ENCODE peak calls at places on chromosome 6, in four cellular contexts. S, K, E and J are unnamed samples.
A peak's percentile ranks its signal among the peaks of the same experiment; 100 is the strongest.

GRCh38 chr6:136059308-136059707 is 190.8 kb downstream of the MTFR2 start:
- DNase-seq in K (no peak), E (no peak), S (no peak), J (no peak)

GRCh38 chr6:77857421-77857820 is 204.6 kb downstream of the MEI4 start:
- DNase-seq in S (no peak), K (no peak), E (no peak), J (no peak)

GRCh38 chr6:47072667-47073066 is 30.5 kb upstream of the ADGRF1 start:
- DNase-seq in S (no peak), E (no peak), K (no peak), J (no peak)

GRCh38 chr6:16683524-16684194 is 77.6 kb downstream of the ATXN1 start:
- DNase-seq in K (no peak), E (peak; percentile 79), S (no peak), J (peak; percentile 65)

GRCh38 chr6:28218312-28219248 is 6.5 kb upstream of the ZSCAN9 start:
- DNase-seq in S (peak; percentile 93), E (peak; percentile 70), K (peak; percentile 95), J (no peak)

GRCh38 chr6:143018955-143019354 is 41.7 kb upstream of the AIG1 start:
- DNase-seq in S (no peak), K (peak; percentile 30), E (no peak), J (no peak)

GRCh38 chr6:122719176-122719575 is 60.3 kb upstream of the FABP7 start:
- DNase-seq in K (no peak), S (no peak), E (no peak), J (no peak)

GRCh38 chr6:88813045-88813444 is 150.4 kb downstream of the RNGTT start:
- DNase-seq in E (no peak), S (no peak), K (no peak), J (no peak)

GRCh38 chr6:45915776-45916348 is 99.8 kb downstream of the CLIC5 start:
- DNase-seq in S (no peak), K (no peak), E (no peak), J (no peak)

GRCh38 chr6:158911746-158912158 is 88.2 kb downstream of the RSPH3 start:
- DNase-seq in K (no peak), E (no peak), S (no peak), J (no peak)

GRCh38 chr6:126002755-126003390 is 16.5 kb downstream of the TRMT11 start:
- DNase-seq in E (no peak), S (no peak), K (no peak), J (no peak)

GRCh38 chr6:29887330-29887818 is 55.0 kb upstream of the HLA-A start:
- DNase-seq in E (no peak), K (no peak), S (no peak), J (peak; percentile 8)

GRCh38 chr6:110476046-110476849 is at the start of gene SLC22A16:
- DNase-seq in E (no peak), K (no peak), S (peak; percentile 74), J (no peak)

GRCh38 chr6:11222385-11223277 is 9.8 kb downstream of the NEDD9 start:
- DNase-seq in S (no peak), K (no peak), E (no peak), J (no peak)

GRCh38 chr6:158595223-158595622 is 35.3 kb downstream of the TMEM181 start:
- DNase-seq in E (peak; percentile 17), S (peak; percentile 42), K (no peak), J (no peak)

GRCh38 chr6:11246722-11247121 is 14.3 kb upstream of the NEDD9 start:
- DNase-seq in S (no peak), K (no peak), E (no peak), J (no peak)

GRCh38 chr6:111417181-111417585 is 65.8 kb downstream of the REV3L start:
- DNase-seq in K (no peak), S (peak; percentile 58), E (no peak), J (no peak)

GRCh38 chr6:120378582-120379220 is 955.6 kb downstream of the TBC1D32 start:
- DNase-seq in K (peak; percentile 9), S (peak; percentile 28), E (peak; percentile 72), J (peak; percentile 70)

GRCh38 chr6:39982720-39983119 is 48.5 kb upstream of the MOCS1 start:
- DNase-seq in S (no peak), E (no peak), K (no peak), J (no peak)

GRCh38 chr6:62516287-62517152 is 230.5 kb upstream of the KHDRBS2 start:
- DNase-seq in E (no peak), K (no peak), S (no peak), J (no peak)

GRCh38 chr6:159443521-159443920 is 249.5 kb downstream of the SOD2 start:
- DNase-seq in E (no peak), K (no peak), S (no peak), J (no peak)

GRCh38 chr6:107674995-107675738 is 148.9 kb downstream of the SCML4 start:
- DNase-seq in E (peak; percentile 75), S (peak; percentile 83), K (peak; percentile 78), J (peak; percentile 71)

GRCh38 chr6:24547243-24547642 is 52.5 kb downstream of the ALDH5A1 start:
- DNase-seq in S (no peak), E (peak; percentile 32), K (peak; percentile 21), J (no peak)

GRCh38 chr6:36599791-36600209 is 5.6 kb downstream of the SRSF3 start:
- DNase-seq in S (peak; percentile 51), E (no peak), K (no peak), J (no peak)

GRCh38 chr6:45689926-45690615 is 312.3 kb upstream of the SUPT3H start:
- DNase-seq in E (no peak), S (no peak), K (no peak), J (no peak)

GRCh38 chr6:100617633-100618348 is 153.1 kb upstream of the SIM1 start:
- DNase-seq in S (no peak), K (no peak), E (no peak), J (no peak)

DNA sequence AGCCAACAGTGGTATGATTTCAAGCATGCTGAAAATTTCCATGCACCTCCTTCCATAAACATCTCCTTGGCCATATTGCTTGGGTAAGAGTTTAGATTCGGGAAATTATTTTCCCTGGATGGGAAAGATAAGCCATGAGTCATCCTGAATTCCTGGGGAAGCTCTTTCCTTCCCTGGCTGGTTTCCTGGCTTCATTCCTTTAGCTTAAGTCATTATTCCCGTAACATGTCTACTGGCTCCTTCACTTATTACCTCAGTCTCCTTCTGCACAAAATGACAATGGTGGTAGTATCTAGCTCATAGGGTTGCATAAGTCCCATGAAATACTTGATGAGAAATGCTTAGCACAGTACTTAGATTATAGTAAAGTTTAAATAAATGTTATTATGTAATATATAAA is 27.6 kb downstream of the TINAG start:
- DNase-seq in S (peak; percentile 0), K (no peak), E (peak; percentile 1), J (peak; percentile 78)
- TF ChIP-seq ELF1 in S (no peak), K (no peak), E (no peak), J (no peak)

GRCh38 chr6:75880305-75880704 is 131.3 kb downstream of the MYO6 start:
- DNase-seq in K (no peak), S (no peak), E (no peak), J (no peak)

GRCh38 chr6:75884822-75885221 is 135.8 kb downstream of the MYO6 start:
- DNase-seq in E (no peak), K (no peak), S (no peak), J (no peak)

DNA sequence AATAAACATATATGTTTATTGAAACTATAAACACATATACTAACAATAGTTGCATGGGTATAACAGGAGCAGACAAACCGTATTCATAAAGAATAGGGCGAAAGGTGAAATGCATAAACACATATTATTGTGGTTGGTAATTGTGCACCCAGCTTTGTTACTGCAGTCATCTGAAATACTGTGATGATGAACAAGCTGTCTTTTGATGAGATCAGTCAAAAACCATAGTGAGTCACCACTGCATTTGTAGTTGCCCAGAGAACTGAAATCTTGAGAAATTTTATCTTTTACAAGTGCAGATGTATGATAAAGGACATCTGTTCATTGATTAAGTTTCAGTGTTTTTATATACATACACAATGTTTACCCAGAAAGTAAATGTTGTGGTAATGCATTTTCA is 133.7 kb downstream of the MYO6 start:
- DNase-seq in E (no peak), K (no peak), S (no peak), J (no peak)
- TF ChIP-seq ELF1 in E (no peak), K (no peak), S (no peak), J (no peak)

DNA sequence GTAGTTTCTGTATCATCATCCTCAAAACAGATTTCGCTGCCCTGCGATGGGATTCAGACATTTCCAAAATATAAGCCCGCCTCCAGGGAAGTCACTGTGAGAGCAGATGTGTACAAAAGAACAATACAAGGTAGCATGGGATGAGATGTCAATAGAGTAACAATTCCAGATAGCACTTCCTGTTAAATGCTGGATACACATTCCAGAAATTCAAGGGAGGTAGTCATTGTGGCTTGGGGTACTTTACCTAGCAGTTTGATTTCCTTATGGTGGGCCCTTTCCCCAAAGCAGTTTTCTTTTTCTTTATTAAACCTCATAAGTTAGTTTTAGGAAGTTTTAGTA is 2.5 kb downstream of the RNF217 start:
- DNase-seq in K (no peak), S (no peak), E (no peak), J (no peak)
- TF ChIP-seq ELF1 in K (no peak), S (no peak), E (no peak), J (no peak)

GRCh38 chr6:166760288-166760687 is 133.2 kb upstream of the RPS6KA2 start:
- DNase-seq in S (no peak), E (no peak), K (no peak), J (no peak)
- TF ChIP-seq ELF1 in S (no peak), E (no peak), K (no peak), J (no peak)

DNA sequence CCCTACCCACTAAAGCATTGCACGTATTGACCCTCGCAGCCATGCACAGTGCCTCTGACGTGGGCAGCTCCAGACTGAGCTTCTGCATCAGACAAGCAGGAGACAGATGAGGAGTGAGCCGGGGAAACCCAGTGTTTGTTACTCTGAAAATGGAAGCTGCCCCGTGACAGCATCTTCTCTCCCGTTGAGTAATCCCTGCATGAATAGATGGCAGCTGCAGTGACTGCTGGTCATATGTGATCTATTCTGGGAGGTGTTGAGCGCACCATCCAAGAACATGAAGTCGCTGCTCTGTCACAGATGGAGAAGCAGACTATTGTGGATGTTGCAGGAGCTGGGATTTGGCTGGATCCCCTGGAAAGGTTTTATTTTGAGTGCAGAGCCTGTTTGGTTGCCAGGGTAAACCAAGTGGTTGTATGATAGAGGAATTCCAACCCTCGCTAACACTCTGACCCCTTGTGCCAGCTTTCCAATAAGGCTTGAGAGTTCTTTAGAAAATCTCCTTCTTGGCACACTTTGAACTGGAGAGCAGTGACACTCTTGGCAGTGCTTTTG is 242.2 kb downstream of the NRN1 start:
- DNase-seq in K (no peak), S (no peak), E (no peak), J (no peak)
- TF ChIP-seq ELF1 in K (no peak), S (no peak), E (no peak), J (no peak)

DNA sequence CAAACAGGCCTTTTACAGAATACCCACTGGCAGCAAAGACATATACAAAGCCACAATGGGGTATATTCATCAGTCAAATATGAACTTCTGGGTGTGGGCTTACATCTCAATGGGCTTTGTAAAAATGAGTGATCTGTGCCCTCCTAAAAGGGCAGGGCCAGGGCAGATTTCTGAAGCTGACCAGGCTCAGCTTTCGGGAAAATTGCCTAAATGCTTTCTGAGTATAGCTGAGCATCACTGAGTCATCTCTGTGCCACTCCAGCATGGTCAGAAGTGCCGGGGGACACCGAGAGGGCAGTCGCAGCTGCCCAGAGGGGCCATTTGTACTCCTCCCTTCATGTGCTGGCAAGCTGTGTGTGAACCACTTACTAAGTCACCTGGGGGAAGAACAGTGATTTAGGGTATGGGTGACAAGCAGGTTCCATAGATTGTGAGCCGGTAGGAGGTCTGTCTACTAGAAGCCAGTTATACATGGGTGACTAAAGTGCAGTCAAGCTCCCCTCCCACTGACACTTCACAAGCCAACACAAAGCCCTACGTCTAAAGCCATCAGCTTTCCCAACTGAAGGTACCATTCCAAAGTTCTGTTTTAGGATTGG is 147.7 kb upstream of the TAB2 start:
- DNase-seq in S (no peak), E (no peak), K (no peak), J (no peak)
- TF ChIP-seq ELF1 in S (no peak), E (no peak), K (no peak), J (no peak)

GRCh38 chr6:41732601-41733348 is 2.6 kb downstream of the TFEB start:
- DNase-seq in K (no peak), S (no peak), E (no peak), J (no peak)
- TF ChIP-seq ELF1 in K (no peak), S (no peak), E (no peak), J (no peak)